ENCODE peak calls at places on chromosomes 11 and 22, in eight cellular contexts. A, C, D, J, B, S, M and R are unnamed samples.

GRCh38 chr22:48490513-48491411 is 1336.9 kb downstream of the BRD1 start:
- DNase-seq in A (no peak), C (no peak), D (no peak), J (no peak), B (peak; percentile 19), S (no peak), M (no peak), R (peak; percentile 84)

GRCh38 chr22:17369553-17370035 is 334 bp downstream of the CECR2 start:
- DNase-seq in A (peak; percentile 27), C (peak; percentile 71), D (peak; percentile 43), J (no peak), B (no peak), S (no peak), M (no peak), R (no peak)

GRCh38 chr11:116970485-116971292 is 127.5 kb downstream of the SIK3 start:
- DNase-seq in A (no peak), C (no peak), D (no peak), J (peak; percentile 30), B (no peak), S (no peak), M (peak; percentile 25), R (no peak)

GRCh38 chr22:33850724-33851123 is 69.6 kb downstream of the LARGE1 start:
- DNase-seq in A (no peak), C (peak; percentile 97), D (no peak), J (no peak), B (no peak), S (no peak), M (no peak), R (no peak)

GRCh38 chr11:119091966-119092879 is 7.5 kb downstream of the HMBS start:
- DNase-seq in A (no peak), C (no peak), D (no peak), J (peak; percentile 30), B (no peak), S (no peak), M (no peak), R (no peak)

GRCh38 chr11:118370774-118371173 is 11.4 kb downstream of the UBE4A start:
- DNase-seq in A (no peak), C (no peak), D (no peak), J (peak; percentile 28), B (no peak), S (no peak), M (no peak), R (no peak)

GRCh38 chr22:30286813-30287625 is 2.3 kb downstream of the CASTOR1 start:
- DNase-seq in A (peak; percentile 80), C (peak; percentile 85), D (peak; percentile 83), J (peak; percentile 58), B (peak; percentile 67), S (no peak), M (peak; percentile 68), R (peak; percentile 90)

GRCh38 chr11:123168236-123168635 is 26.8 kb downstream of the CLMP start:
- DNase-seq in A (no peak), C (no peak), D (no peak), J (no peak), B (no peak), S (no peak), M (no peak), R (no peak)

GRCh38 chr11:86446163-86446923 is 71.7 kb downstream of the CCDC81 start:
- DNase-seq in A (no peak), C (no peak), D (no peak), J (no peak), B (no peak), S (no peak), M (no peak), R (peak; percentile 56)

GRCh38 chr11:102791271-102792036 is 6.5 kb downstream of the MMP1 start:
- DNase-seq in A (no peak), C (no peak), D (no peak), J (no peak), B (no peak), S (no peak), M (no peak), R (no peak)

GRCh38 chr11:12811861-12812260 is 137.6 kb downstream of the TEAD1 start:
- DNase-seq in A (no peak), C (no peak), D (no peak), J (no peak), B (no peak), S (no peak), M (no peak), R (no peak)

GRCh38 chr11:36164522-36165250 is 124.5 kb downstream of the COMMD9 start:
- DNase-seq in A (no peak), C (no peak), D (no peak), J (peak; percentile 74), B (no peak), S (no peak), M (no peak), R (no peak)

GRCh38 chr11:13316528-13316961 is 39.0 kb downstream of the BMAL1 start:
- DNase-seq in A (no peak), C (no peak), D (peak; percentile 71), J (no peak), B (no peak), S (peak; percentile 39), M (peak; percentile 85), R (no peak)

GRCh38 chr22:49013707-49014106 is 814.0 kb downstream of the BRD1 start:
- DNase-seq in A (peak; percentile 12), C (no peak), D (no peak), J (no peak), B (no peak), S (no peak), M (no peak), R (peak; percentile 65)

GRCh38 chr11:34824425-34824824 is 91.8 kb downstream of the APIP start:
- DNase-seq in A (no peak), C (no peak), D (no peak), J (no peak), B (no peak), S (no peak), M (no peak), R (no peak)

GRCh38 chr11:31340903-31341572 is 28.5 kb downstream of the DCDC1 start:
- DNase-seq in A (peak; percentile 23), C (peak; percentile 66), D (no peak), J (peak; percentile 80), B (peak; percentile 15), S (no peak), M (peak; percentile 52), R (no peak)

GRCh38 chr11:133491680-133492383 is 40.5 kb downstream of the OPCML start:
- DNase-seq in A (no peak), C (no peak), D (no peak), J (no peak), B (no peak), S (no peak), M (no peak), R (no peak)

GRCh38 chr11:35791088-35791958 is 128.7 kb downstream of the TRIM44 start:
- DNase-seq in A (no peak), C (no peak), D (no peak), J (no peak), B (no peak), S (no peak), M (no peak), R (no peak)

GRCh38 chr11:83459802-83460201 is 173.6 kb upstream of the CCDC90B start:
- DNase-seq in A (no peak), C (no peak), D (no peak), J (peak; percentile 49), B (no peak), S (no peak), M (no peak), R (no peak)

GRCh38 chr22:40044870-40045834 is 50.4 kb downstream of the FAM83F start:
- DNase-seq in A (peak; percentile 68), C (peak; percentile 79), D (peak; percentile 58), J (no peak), B (peak; percentile 17), S (no peak), M (peak; percentile 14), R (peak; percentile 85)

GRCh38 chr11:113274708-113275582 is 39.4 kb upstream of the TTC12 start:
- DNase-seq in A (no peak), C (peak; percentile 52), D (no peak), J (no peak), B (peak; percentile 3), S (no peak), M (peak; percentile 23), R (no peak)

GRCh38 chr11:111063711-111064110 is 181.8 kb upstream of the POU2AF2 start:
- DNase-seq in A (no peak), C (no peak), D (no peak), J (no peak), B (no peak), S (no peak), M (peak; percentile 23), R (no peak)

GRCh38 chr11:67239795-67240574 is 26.3 kb upstream of the GRK2 start:
- DNase-seq in A (peak; percentile 98), C (peak; percentile 99), D (peak; percentile 99), J (peak; percentile 100), B (peak; percentile 93), S (peak; percentile 97), M (peak; percentile 98), R (peak; percentile 99)
- TF ChIP-seq CTCF in A (no peak), C (no peak), D (peak; percentile 27), J (no peak), B (no peak), S (no peak), M (no peak), R (peak; percentile 25)

GRCh38 chr22:44777364-44777756 is 25.0 kb downstream of the ARHGAP8 start:
- DNase-seq in A (no peak), C (no peak), D (no peak), J (no peak), B (no peak), S (no peak), M (no peak), R (no peak)
- TF ChIP-seq CTCF in A (no peak), C (no peak), D (no peak), J (no peak), B (no peak), S (no peak), M (no peak), R (no peak)

DNA sequence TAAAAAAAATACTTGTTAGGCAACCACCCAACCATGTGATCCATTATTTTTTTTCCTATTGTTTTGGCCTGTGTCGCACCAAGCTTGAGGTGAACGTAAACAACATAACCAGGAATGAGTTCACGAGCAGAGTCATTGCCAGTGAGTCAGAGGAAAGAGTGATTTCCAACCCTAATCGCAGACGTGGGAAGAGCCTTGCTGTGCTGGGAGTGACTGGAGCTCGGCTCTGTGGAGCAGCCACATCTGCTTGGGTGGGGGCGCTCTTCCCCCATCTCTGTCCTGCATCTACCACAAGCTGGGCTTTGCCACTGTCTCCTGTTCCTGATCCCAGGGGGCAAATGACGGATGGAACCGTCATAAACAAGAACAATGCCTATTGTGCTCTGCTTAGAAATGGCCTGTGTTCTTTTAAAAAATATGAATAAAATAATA is 210.0 kb downstream of the KIRREL3 start:
- DNase-seq in A (no peak), C (peak; percentile 38), D (no peak), J (peak; percentile 18), B (no peak), S (peak; percentile 71), M (peak; percentile 12), R (no peak)
- TF ChIP-seq CTCF in A (no peak), C (peak; percentile 74), D (no peak), J (no peak), B (peak; percentile 23), S (peak; percentile 36), M (no peak), R (no peak)

GRCh38 chr11:76415073-76415472 is 29.7 kb upstream of the EMSY start:
- DNase-seq in A (no peak), C (peak; percentile 65), D (no peak), J (no peak), B (no peak), S (no peak), M (no peak), R (no peak)

GRCh38 chr11:76424379-76424778 is 20.4 kb upstream of the EMSY start:
- DNase-seq in A (no peak), C (no peak), D (no peak), J (no peak), B (no peak), S (no peak), M (no peak), R (no peak)

GRCh38 chr11:76424891-76425290 is 19.9 kb upstream of the EMSY start:
- DNase-seq in A (no peak), C (no peak), D (no peak), J (no peak), B (no peak), S (no peak), M (no peak), R (no peak)

GRCh38 chr11:76419896-76420295 is 24.9 kb upstream of the EMSY start:
- DNase-seq in A (no peak), C (peak; percentile 69), D (no peak), J (peak; percentile 35), B (peak; percentile 60), S (no peak), M (peak; percentile 16), R (no peak)
- TF ChIP-seq CTCF in A (no peak), C (peak; percentile 79), D (no peak), J (peak; percentile 54), B (peak; percentile 35), S (peak; percentile 14), M (peak; percentile 10), R (peak; percentile 15)